ENCODE peak calls at places on chromosomes 7 and 10, in nine cellular contexts. U is activated CD8-positive, alpha-beta memory T cell treated with anti-CD3 and anti-CD28 coated beads, Interleukin-2, amount 10 ng/mL, durations not matched to agents 7 days and 5 days; A is NCI-H2081; K is PC-3; B is EL; W is BJ; I is GM13976; P is A549; E is NCI-H1105 treated with DMSO at 0.1 percent for 48 hours. V is an unnamed sample.

GRCh38 chr10:26738354-26738753 is 40.9 kb downstream of the PDSS1 start:
- DNase-seq in U (no peak), A (no peak), B (no peak), P (no peak), I (no peak), K (no peak), W (no peak), E (no peak), V (no peak)

GRCh38 chr10:43012578-43012977 is 64.3 kb upstream of the RET start:
- DNase-seq in U (no peak), W (no peak), B (no peak), A (no peak), E (no peak), K (no peak), I (no peak), P (no peak), V (no peak)

GRCh38 chr10:120734476-120735078 is 116.6 kb upstream of the WDR11 start:
- DNase-seq in E (no peak), W (no peak), B (no peak), K (peak), A (no peak), I (no peak), P (no peak), U (no peak), V (no peak)

GRCh38 chr10:33273295-33274002 is 61.0 kb downstream of the NRP1 start:
- DNase-seq in W (peak), I (no peak), U (no peak), P (peak), B (peak), K (peak), E (peak), A (peak), V (peak)

GRCh38 chr7:2437136-2437535 is 33.7 kb downstream of the CHST12 start:
- DNase-seq in E (no peak), W (no peak), U (no peak), P (no peak), I (no peak), B (no peak), K (no peak), A (no peak), V (peak)

GRCh38 chr10:93456480-93456879 is 25.7 kb downstream of the MYOF start:
- DNase-seq in A (no peak), K (no peak), E (no peak), I (no peak), U (no peak), W (no peak), P (no peak), B (no peak), V (no peak)

GRCh38 chr7:124246262-124246863 is 213.5 kb upstream of the TMEM229A start:
- DNase-seq in E (no peak), I (no peak), U (no peak), K (peak), P (no peak), W (no peak), B (no peak), A (no peak), V (no peak)

GRCh38 chr10:83538047-83538446 is 601.3 kb upstream of the GHITM start:
- DNase-seq in E (no peak), A (no peak), W (no peak), I (no peak), U (no peak), K (no peak), B (no peak), P (no peak), V (no peak)

GRCh38 chr10:127182161-127182560 is 14.2 kb downstream of the INSYN2A start:
- DNase-seq in A (no peak), K (no peak), E (no peak), W (no peak), I (no peak), P (no peak), U (no peak), B (no peak), V (no peak)

GRCh38 chr10:436911-437665 is 252.4 kb downstream of the DIP2C start:
- DNase-seq in U (no peak), I (no peak), A (no peak), K (peak), E (no peak), W (no peak), P (no peak), B (no peak), V (peak)

GRCh38 chr7:15862016-15862780 is 175.7 kb upstream of the MEOX2 start:
- DNase-seq in E (no peak), P (no peak), W (no peak), I (no peak), A (no peak), K (no peak), B (no peak), U (no peak), V (no peak)

GRCh38 chr10:774223-774622 is 84.8 kb upstream of the DIP2C start:
- DNase-seq in W (no peak), P (no peak), K (no peak), A (no peak), B (no peak), E (no peak), I (peak), U (no peak), V (no peak)

GRCh38 chr10:113854757-113855626 is 531 bp downstream of the NHLRC2 start:
- DNase-seq in E (peak), P (peak), K (no peak), W (no peak), A (peak), I (peak), U (peak), B (peak), V (peak)

GRCh38 chr10:78451592-78451991 is 417.9 kb downstream of the RPS24 start:
- DNase-seq in K (peak), B (no peak), E (peak), I (no peak), U (no peak), A (peak), W (no peak), P (no peak), V (no peak)